ENCODE peak calls at places on chromosomes 7 and 10, in four cellular contexts. Z, M, T and I are unnamed samples.

GRCh38 chr10:48604408-48605263 is at the start of gene ARHGAP22:
- DNase-seq in Z (peak), M (peak), T (no peak), I (peak)

GRCh38 chr7:24869572-24869971 is 110.4 kb downstream of the OSBPL3 start:
- DNase-seq in Z (no peak), M (no peak), T (no peak), I (no peak)

GRCh38 chr10:129758180-129758579 is 205.9 kb downstream of the EBF3 start:
- DNase-seq in Z (no peak), M (no peak), T (no peak), I (no peak)

GRCh38 chr10:123449234-123449962 is 216.8 kb upstream of the GPR26 start:
- DNase-seq in Z (no peak), M (no peak), T (no peak), I (no peak)

GRCh38 chr7:132216847-132217246 is 359.4 kb downstream of the PLXNA4 start:
- DNase-seq in Z (no peak), M (no peak), T (no peak), I (no peak)

GRCh38 chr10:24528960-24529359 is 194.7 kb downstream of the ARHGAP21 start:
- DNase-seq in Z (no peak), M (no peak), T (no peak), I (no peak)

GRCh38 chr10:15725603-15726002 is 5.9 kb upstream of the ITGA8 start:
- DNase-seq in Z (peak), M (peak), T (no peak), I (peak)

GRCh38 chr7:116525298-116525912 is 569 bp downstream of the CAV1 start:
- DNase-seq in Z (no peak), M (peak), T (no peak), I (no peak)

GRCh38 chr10:105339669-105340068 is 698.6 kb downstream of the SORCS3 start:
- DNase-seq in Z (no peak), M (no peak), T (no peak), I (no peak)

GRCh38 chr7:44218418-44219201 is 17.8 kb downstream of the YKT6 start:
- DNase-seq in Z (no peak), M (peak), T (no peak), I (no peak)

GRCh38 chr10:107166378-107166777 is 1.9 kb upstream of the SORCS1 start:
- DNase-seq in Z (no peak), M (no peak), T (no peak), I (no peak)

GRCh38 chr7:155975490-155975889 is 163.2 kb upstream of the SHH start:
- DNase-seq in Z (no peak), M (no peak), T (no peak), I (no peak)

GRCh38 chr7:52685351-52685750 is 350.1 kb upstream of the POM121L12 start:
- DNase-seq in Z (no peak), M (no peak), T (no peak), I (no peak)

GRCh38 chr10:94489107-94489506 is 56.5 kb upstream of the HELLS start:
- DNase-seq in Z (no peak), M (no peak), T (no peak), I (no peak)

GRCh38 chr7:17408245-17408903 is 109.9 kb downstream of the AHR start:
- DNase-seq in Z (peak), M (no peak), T (no peak), I (peak)

GRCh38 chr7:78141533-78142281 is 343.1 kb downstream of the PHTF2 start:
- DNase-seq in Z (no peak), M (no peak), T (no peak), I (peak)

GRCh38 chr7:137886706-137887105 is 39.9 kb upstream of the DGKI start:
- DNase-seq in Z (no peak), M (no peak), T (no peak), I (peak)

GRCh38 chr7:130875265-130875741 is 141.3 kb upstream of the KLF14 start:
- DNase-seq in Z (peak), M (peak), T (no peak), I (peak)

GRCh38 chr10:413662-414071 is 275.8 kb downstream of the DIP2C start:
- DNase-seq in Z (no peak), M (no peak), T (no peak), I (no peak)

GRCh38 chr10:103584216-103585010 is 90.9 kb downstream of the NEURL1 start:
- DNase-seq in Z (no peak), M (no peak), T (no peak), I (no peak)

GRCh38 chr7:111560773-111561658 is 1.3 kb downstream of the IMMP2L start:
- DNase-seq in Z (no peak), M (no peak), T (no peak), I (peak)

GRCh38 chr10:47255033-47255813 is 44.8 kb upstream of the GDF10 start:
- DNase-seq in Z (no peak), M (no peak), T (no peak), I (no peak)

GRCh38 chr10:48470893-48471805 is 133.7 kb downstream of the ARHGAP22 start:
- DNase-seq in Z (no peak), M (peak), T (no peak), I (peak)

GRCh38 chr7:101915000-101915399 is 97.6 kb downstream of the CUX1 start:
- DNase-seq in Z (no peak), M (no peak), T (no peak), I (no peak)

GRCh38 chr10:96370575-96371157 is 11.9 kb upstream of the OPALIN start:
- DNase-seq in Z (peak), M (peak), T (no peak), I (peak)

GRCh38 chr10:100811261-100811660 is 65.9 kb downstream of the PAX2 start:
- DNase-seq in Z (no peak), M (no peak), T (no peak), I (no peak)
- TF ChIP-seq CTCF in Z (no peak), M (no peak), T (no peak), I (no peak)

GRCh38 chr10:59887972-59888640 is 18.2 kb downstream of the CCDC6 start:
- DNase-seq in Z (no peak), M (no peak), T (no peak), I (no peak)

GRCh38 chr10:59880976-59881510 is 25.3 kb downstream of the CCDC6 start:
- DNase-seq in Z (no peak), M (peak), T (peak), I (no peak)

GRCh38 chr10:59887006-59887405 is 19.4 kb downstream of the CCDC6 start:
- DNase-seq in Z (no peak), M (no peak), T (no peak), I (peak)

GRCh38 chr10:59881640-59882039 is 24.7 kb downstream of the CCDC6 start:
- DNase-seq in Z (no peak), M (no peak), T (no peak), I (no peak)

DNA sequence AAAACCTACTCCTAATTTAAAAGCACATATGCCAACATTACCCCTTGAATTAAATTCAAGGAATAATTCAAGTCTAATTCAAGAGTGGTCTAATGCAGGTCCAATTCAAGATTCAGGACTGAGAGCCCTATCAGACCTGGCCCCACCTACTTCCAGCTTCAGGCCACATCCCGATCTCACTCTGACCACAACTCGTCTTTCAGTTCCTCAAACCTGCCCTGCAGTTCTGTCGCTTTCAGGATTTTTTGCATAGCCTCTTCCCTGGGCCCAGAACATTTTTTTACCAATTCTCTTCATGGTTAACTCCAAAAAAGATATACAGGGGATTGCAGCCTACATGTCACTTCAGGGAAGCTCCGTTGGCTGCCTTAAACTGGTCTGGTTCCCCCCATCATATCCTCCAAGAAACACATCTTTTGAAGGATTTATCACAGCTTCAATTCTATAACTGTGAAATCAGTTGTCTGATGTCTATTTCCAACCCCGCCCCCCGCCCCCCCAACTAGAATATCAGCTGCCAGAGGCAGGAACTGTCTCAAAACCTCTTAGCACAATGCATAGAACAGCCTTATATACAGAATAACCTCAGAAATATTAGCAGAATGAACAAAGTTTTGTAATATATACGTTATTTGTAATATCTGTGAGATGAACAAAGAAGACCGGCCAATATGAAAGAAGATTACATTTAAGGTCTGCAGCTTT is 20.8 kb downstream of the CCDC6 start:
- DNase-seq in Z (no peak), M (peak), T (peak), I (no peak)
- TF ChIP-seq RCOR1 in Z (no peak), M (peak), T (peak), I (no peak)

DNA sequence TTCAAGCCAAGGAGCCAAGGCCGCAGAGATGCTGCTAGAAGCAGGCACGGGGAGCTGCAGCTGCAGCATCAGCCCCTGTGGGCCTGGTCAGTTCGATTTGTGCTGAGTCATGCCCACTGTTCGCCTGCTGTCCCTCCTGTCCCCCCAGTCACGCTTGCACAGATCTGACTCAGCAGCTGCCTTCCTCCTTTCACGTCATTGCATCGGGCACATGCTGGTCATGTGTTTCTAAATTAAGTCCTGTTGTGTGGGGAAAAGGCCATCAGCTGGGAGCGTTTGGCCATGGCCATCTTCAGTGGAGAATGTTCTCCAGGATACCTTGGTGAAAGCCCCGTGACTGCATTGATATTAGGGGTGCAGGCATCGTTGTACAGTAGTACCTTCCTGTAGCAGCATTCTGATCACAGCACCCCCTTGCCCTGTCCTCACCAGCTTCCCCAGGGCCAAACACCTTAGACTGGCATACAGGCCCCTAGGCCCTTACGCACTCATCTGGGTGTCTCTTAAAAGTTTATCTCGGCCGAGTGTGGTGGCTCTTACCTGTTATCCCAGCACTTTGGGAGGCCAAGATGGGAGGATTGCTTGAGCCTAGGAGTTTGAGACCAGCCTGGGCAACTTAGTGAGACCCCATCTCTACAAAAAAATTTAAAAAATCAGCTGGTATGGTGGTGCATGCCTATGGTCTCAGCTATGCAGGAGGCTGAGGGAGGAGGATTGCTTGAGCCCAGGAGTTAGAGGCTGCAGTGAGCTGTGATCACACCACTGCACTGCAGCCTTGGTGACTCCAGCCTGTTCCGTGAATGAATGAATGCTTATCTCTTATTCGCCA is 23.2 kb downstream of the POR start:
- DNase-seq in Z (peak), M (peak), T (no peak), I (peak)
- TF ChIP-seq POLR2A in Z (no peak), M (no peak), T (no peak), I (no peak)

DNA sequence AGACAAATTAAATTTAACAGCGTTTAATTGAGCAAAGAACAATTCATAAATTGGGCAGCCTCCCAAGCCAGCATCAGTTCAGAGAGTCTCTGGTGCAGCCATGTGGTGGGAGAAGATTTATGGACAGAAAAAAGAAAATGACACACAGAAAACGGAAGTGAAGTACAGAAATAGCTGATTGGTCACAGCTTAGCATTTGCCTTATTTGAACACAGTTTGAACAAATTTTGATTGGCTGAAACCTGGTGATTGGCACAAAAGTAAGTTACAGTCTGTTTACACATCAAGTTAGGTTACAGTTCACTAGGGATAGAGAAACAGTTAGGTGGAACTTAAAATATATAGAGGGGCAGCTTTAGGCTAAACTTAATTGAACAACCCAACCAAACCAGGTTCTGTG is 720.1 kb downstream of the TYW1 start:
- DNase-seq in Z (no peak), M (no peak), T (no peak), I (no peak)
- TF ChIP-seq CTCF in Z (no peak), M (no peak), T (no peak), I (no peak)

GRCh38 chr7:27709137-27710075 is 30.6 kb upstream of the TAX1BP1 start:
- DNase-seq in Z (no peak), M (no peak), T (no peak), I (peak)
- TF ChIP-seq RCOR1 in Z (no peak), M (no peak), T (no peak), I (no peak)

DNA sequence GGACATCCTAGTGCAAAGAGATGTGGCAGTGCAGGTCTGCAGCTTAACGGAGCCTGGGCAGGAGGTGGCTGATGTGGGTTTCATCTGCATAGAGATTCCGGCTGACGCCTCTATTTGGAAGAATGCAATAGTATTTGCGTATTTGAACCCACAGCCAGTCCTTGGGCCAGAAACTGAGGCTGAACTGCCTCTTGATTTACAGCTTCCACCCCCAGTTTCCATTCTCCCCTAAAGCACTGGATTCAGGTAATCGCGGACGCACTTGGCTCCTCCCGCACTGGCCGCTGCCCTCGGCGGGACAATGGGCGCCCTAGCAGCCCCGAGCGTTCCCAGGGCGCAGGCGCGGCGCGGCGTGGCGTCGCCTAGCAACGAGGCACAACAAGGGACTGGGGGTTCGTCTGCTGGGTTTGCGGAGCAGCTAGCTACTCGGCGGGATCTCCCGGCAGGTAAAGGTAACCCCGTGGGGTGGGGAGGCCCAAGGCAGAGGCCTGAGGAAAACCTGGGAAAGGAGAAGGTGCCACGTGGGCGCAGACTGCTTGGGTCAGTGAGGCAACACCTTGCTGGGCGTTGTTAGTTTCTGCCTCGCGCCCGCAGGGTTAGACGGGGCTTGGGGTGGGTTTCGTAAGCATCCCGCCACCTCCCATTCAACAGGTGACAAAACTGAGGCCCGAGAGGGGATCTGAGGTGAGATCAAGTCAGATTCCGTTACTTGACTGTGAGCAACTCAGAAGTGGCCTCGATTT is at the start of gene ARMC3:
- DNase-seq in Z (peak), M (peak), T (no peak), I (no peak)
- TF ChIP-seq POLR2A in Z (no peak), M (no peak), T (no peak), I (no peak)

GRCh38 chr10:63068246-63068645 is 64.9 kb upstream of the NRBF2 start:
- DNase-seq in Z (no peak), M (no peak), T (no peak), I (no peak)

GRCh38 chr10:63071145-63071544 is 62.0 kb upstream of the NRBF2 start:
- DNase-seq in Z (no peak), M (no peak), T (no peak), I (no peak)

GRCh38 chr10:63069318-63069717 is 63.8 kb upstream of the NRBF2 start:
- DNase-seq in Z (no peak), M (no peak), T (no peak), I (no peak)

GRCh38 chr10:63064706-63065105 is 68.4 kb upstream of the NRBF2 start:
- DNase-seq in Z (no peak), M (no peak), T (no peak), I (no peak)

DNA sequence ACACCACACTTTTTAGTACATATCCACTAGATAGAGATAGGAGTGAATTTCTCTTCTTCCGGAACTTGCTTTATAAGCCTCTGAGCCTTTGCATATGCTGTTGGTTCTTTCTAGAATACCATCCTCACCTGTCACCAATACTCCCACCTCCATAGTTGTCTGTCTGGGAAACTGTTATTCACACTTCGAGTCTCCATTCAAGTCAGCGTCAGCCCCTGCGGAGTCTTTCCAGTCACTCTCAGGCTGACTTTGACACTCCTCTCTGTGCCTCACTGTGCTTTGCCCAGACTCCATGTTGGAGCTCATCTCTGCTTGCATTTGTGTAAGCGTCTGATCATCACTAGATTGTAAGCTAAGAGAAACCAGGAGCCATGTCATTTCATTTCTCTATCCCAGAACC is 66.5 kb upstream of the NRBF2 start:
- DNase-seq in Z (no peak), M (no peak), T (no peak), I (no peak)
- TF ChIP-seq CTCF in Z (no peak), M (no peak), T (no peak), I (no peak)

DNA sequence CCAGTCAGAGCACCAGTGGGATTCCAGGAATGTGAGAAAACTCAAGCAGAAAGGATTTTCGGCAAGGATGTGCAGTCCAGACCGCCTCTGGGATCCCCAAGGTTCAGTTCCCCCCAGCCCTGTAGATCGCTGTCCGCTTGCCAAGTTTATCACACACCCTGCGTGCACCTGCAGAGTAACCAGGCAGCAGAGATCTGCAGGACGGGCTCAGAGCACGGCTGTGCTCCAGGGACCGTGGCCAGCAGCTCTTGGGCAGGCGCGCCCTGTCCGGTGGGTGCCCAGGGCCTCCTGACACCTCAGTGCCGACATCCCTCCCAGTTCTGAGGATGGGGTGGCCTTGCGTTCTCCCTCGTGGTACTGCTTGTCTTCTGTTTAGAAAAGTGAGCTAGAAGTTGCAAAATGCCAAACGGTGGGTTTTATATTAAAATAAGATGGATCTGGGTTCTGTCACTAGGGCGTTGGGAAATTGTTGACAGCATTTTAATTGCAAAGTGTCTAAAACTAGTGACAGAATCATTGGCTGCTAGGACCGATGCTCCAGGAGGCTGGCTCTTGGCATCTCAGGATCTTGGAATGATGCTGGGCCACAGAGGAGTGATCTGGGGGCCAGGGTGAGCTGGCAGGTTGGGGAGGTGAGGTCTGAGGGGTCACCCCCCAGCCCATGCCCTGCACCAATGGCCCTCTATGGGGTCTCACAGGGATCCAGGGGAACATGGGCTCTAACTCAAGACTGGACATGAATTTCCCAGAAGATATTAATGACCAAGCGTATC is 89.4 kb upstream of the PPP2R2D start:
- DNase-seq in Z (no peak), M (no peak), T (no peak), I (no peak)
- TF ChIP-seq RCOR1 in Z (no peak), M (no peak), T (no peak), I (no peak)